ENCODE peak calls at places on chromosomes 1 and 21, in five cellular contexts. One of them, this sample, is unnamed.

GRCh38 chr1:214013614-214014377 is 26.0 kb downstream of the PROX1 start:
- ATAC-seq in K562: no peak
- ATAC-seq in upper lobe of left lung: no peak
- ATAC-seq in HepG2: no peak
- ATAC-seq in HCT116: no peak
- ATAC-seq in this sample: no peak

GRCh38 chr1:214192825-214193643 is 87.9 kb upstream of the SMYD2 start:
- ATAC-seq in upper lobe of left lung: no peak
- ATAC-seq in HepG2: no peak
- ATAC-seq in HCT116: no peak
- ATAC-seq in K562: no peak
- ATAC-seq in this sample: no peak

GRCh38 chr21:38290809-38291208 is 34.0 kb downstream of the KCNJ15 start:
- ATAC-seq in K562: no peak
- ATAC-seq in upper lobe of left lung: no peak
- ATAC-seq in HepG2: no peak
- ATAC-seq in HCT116: no peak
- ATAC-seq in this sample: no peak

GRCh38 chr1:229641306-229641705 is 15.3 kb downstream of the URB2 start:
- ATAC-seq in HepG2: no peak
- ATAC-seq in K562: no peak
- ATAC-seq in HCT116: no peak
- ATAC-seq in upper lobe of left lung: no peak
- ATAC-seq in this sample: no peak

GRCh38 chr1:231757101-231757404 is 130.5 kb downstream of the DISC1 start:
- ATAC-seq in K562: peak
- ATAC-seq in upper lobe of left lung: no peak
- ATAC-seq in HepG2: peak
- ATAC-seq in HCT116: peak
- ATAC-seq in this sample: no peak

GRCh38 chr21:14877581-14878228 is 187.1 kb downstream of the NRIP1 start:
- ATAC-seq in HCT116: peak
- ATAC-seq in upper lobe of left lung: no peak
- ATAC-seq in HepG2: peak
- ATAC-seq in K562: no peak
- ATAC-seq in this sample: peak

GRCh38 chr1:93332368-93332767 is 13.3 kb upstream of the DR1 start:
- ATAC-seq in upper lobe of left lung: no peak
- ATAC-seq in K562: no peak
- ATAC-seq in HCT116: no peak
- ATAC-seq in HepG2: no peak
- ATAC-seq in this sample: no peak

GRCh38 chr1:172599912-172600311 is 59.0 kb upstream of the FASLG start:
- ATAC-seq in upper lobe of left lung: no peak
- ATAC-seq in HCT116: no peak
- ATAC-seq in HepG2: no peak
- ATAC-seq in K562: peak
- ATAC-seq in this sample: no peak

GRCh38 chr1:208604295-208604694 is 360.1 kb upstream of the PLXNA2 start:
- ATAC-seq in HCT116: no peak
- ATAC-seq in upper lobe of left lung: no peak
- ATAC-seq in K562: no peak
- ATAC-seq in HepG2: no peak
- ATAC-seq in this sample: no peak

GRCh38 chr1:159786465-159786864 is 5.7 kb downstream of the DUSP23 start:
- ATAC-seq in HCT116: no peak
- ATAC-seq in K562: no peak
- ATAC-seq in HepG2: no peak
- ATAC-seq in upper lobe of left lung: no peak
- ATAC-seq in this sample: no peak

GRCh38 chr1:223338811-223339746 is 24.9 kb downstream of the SUSD4 start:
- ATAC-seq in K562: no peak
- ATAC-seq in HCT116: no peak
- ATAC-seq in upper lobe of left lung: no peak
- ATAC-seq in HepG2: no peak
- ATAC-seq in this sample: no peak

DNA sequence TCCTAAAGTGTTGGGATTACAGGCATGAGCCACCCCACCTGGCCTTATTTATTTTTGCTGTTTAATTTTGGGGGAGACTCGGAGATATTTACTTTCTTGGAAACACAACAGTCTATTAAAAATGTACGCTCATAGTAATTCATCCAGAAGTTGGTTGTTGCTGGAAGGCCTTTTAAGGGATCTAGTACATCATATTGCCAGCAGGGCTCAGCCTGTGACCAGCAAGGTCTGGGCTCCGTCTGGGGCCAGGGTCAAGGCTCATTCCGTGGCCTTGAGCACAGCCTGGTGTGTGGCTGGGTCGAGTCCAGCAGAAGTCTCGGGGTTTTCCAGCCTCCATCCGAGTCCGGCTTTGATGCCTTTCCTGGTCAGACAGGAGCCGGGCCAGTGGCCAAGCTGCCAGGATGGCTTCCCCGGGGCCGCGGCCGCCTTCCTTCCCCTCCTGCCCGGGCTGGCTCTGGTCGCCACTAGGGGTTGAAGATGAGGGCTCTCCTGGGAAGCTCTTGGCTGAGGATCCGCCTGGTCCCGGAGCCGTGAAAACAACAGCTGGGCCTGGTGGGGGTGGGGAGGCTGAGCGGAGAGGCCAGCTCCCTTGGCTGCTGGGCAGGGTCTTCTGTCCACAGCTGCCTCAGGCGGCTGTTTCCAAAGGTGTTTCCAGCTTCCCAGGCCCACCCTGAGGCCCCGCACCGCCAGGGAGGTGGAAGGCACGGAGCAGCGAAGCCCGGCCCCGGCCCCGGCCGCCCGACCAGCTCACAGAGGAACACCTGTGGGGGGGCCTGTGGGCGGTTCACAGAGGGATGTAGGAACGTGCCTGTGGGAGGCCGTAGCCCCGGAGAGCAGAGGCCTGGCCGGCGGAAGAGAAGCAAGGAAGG is 5.1 kb upstream of the VWA1 start:
- ATAC-seq in HepG2: peak
- ATAC-seq in upper lobe of left lung: peak
- ATAC-seq in K562: no peak
- ATAC-seq in HCT116: no peak
- ATAC-seq in this sample: peak
- TF ChIP-seq POLR2AphosphoS5 in HepG2: peak
- TF ChIP-seq POLR2AphosphoS5 in upper lobe of left lung: peak
- TF ChIP-seq POLR2AphosphoS5 in K562: no peak
- TF ChIP-seq POLR2AphosphoS5 in HCT116: no peak
- TF ChIP-seq POLR2AphosphoS5 in this sample: peak

GRCh38 chr1:109482242-109482641 is 1.5 kb upstream of the ATXN7L2 start:
- ATAC-seq in upper lobe of left lung: no peak
- ATAC-seq in K562: no peak
- ATAC-seq in HCT116: no peak
- ATAC-seq in HepG2: no peak
- ATAC-seq in this sample: no peak

GRCh38 chr1:109482796-109483638 is 688 bp upstream of the ATXN7L2 start:
- ATAC-seq in HepG2: peak
- ATAC-seq in upper lobe of left lung: peak
- ATAC-seq in HCT116: peak
- ATAC-seq in K562: peak
- ATAC-seq in this sample: peak

GRCh38 chr1:109485001-109485400 is 1.3 kb downstream of the ATXN7L2 start:
- ATAC-seq in HepG2: no peak
- ATAC-seq in upper lobe of left lung: no peak
- ATAC-seq in HCT116: no peak
- ATAC-seq in K562: no peak
- ATAC-seq in this sample: no peak

GRCh38 chr1:109484519-109484975 is 842 bp downstream of the ATXN7L2 start:
- ATAC-seq in HCT116: peak
- ATAC-seq in K562: peak
- ATAC-seq in upper lobe of left lung: no peak
- ATAC-seq in HepG2: no peak
- ATAC-seq in this sample: no peak

DNA sequence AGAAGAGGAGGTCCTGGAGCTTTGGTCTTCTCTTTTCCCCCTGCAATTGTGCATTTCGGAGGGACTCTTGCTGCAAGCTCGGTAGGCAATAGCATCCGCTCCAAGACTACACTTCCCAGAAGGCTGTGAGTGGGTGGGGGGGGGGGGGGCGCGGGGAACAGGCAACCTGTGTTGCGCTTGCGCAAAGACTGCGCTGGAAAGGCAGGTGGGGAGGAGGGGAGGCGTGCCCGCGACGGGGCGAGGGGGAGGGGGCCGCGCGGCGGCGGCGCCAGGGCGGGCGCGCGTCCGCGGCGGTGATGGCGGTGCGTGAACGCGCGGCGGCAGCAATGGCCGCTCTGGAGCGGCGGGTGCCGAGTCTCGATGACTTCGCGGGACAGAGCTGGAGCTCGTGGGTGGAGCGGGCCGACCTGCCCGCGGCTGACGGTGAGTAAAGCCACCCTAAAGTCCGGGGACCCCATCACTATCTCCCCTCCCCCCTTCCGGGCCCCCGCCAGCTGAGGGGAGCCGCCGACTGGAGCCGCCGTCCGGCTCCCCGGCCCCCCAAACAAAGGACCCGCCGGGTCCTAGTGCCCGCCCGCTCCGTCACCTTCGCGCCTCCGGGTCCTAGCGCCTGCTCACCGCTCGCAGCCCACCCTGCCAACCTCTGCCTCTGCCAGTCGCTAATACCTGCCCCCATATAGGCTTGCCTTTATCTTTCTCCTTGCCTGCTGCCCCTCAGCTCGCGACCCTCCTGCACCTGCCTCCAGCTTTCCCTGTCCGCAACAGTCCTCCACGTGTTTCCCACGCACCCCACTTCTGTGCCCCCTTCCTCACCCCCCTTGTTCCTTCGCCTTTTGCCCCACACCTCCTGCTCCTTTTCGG is at the start of gene ATXN7L2:
- ATAC-seq in upper lobe of left lung: peak
- ATAC-seq in HCT116: peak
- ATAC-seq in K562: peak
- ATAC-seq in HepG2: peak
- ATAC-seq in this sample: peak
- TF ChIP-seq CTCF in upper lobe of left lung: no peak
- TF ChIP-seq CTCF in HCT116: no peak
- TF ChIP-seq CTCF in K562: no peak
- TF ChIP-seq CTCF in HepG2: no peak
- TF ChIP-seq CTCF in this sample: no peak

GRCh38 chr1:206930210-206930798 is 8.6 kb upstream of the FCMR start:
- ATAC-seq in K562: no peak
- ATAC-seq in HCT116: no peak
- ATAC-seq in upper lobe of left lung: no peak
- ATAC-seq in HepG2: no peak
- ATAC-seq in this sample: no peak
- TF ChIP-seq POLR2A in K562: no peak
- TF ChIP-seq POLR2A in HCT116: no peak
- TF ChIP-seq POLR2A in upper lobe of left lung: no peak
- TF ChIP-seq POLR2A in HepG2: no peak
- TF ChIP-seq POLR2A in this sample: no peak

GRCh38 chr1:36387141-36387949 is 1.6 kb upstream of the STK40 start:
- ATAC-seq in HCT116: no peak
- ATAC-seq in HepG2: no peak
- ATAC-seq in K562: no peak
- ATAC-seq in upper lobe of left lung: no peak
- ATAC-seq in this sample: peak
- TF ChIP-seq POLR2AphosphoS5 in HCT116: no peak
- TF ChIP-seq POLR2AphosphoS5 in HepG2: no peak
- TF ChIP-seq POLR2AphosphoS5 in K562: no peak
- TF ChIP-seq POLR2AphosphoS5 in upper lobe of left lung: no peak
- TF ChIP-seq POLR2AphosphoS5 in this sample: peak

GRCh38 chr1:30845237-30845636 is 63.3 kb downstream of the SDC3 start:
- ATAC-seq in HCT116: no peak
- ATAC-seq in K562: no peak
- ATAC-seq in HepG2: no peak
- ATAC-seq in upper lobe of left lung: no peak
- ATAC-seq in this sample: no peak

GRCh38 chr1:30842698-30843354 is 65.7 kb downstream of the SDC3 start:
- ATAC-seq in HCT116: no peak
- ATAC-seq in HepG2: no peak
- ATAC-seq in K562: peak
- ATAC-seq in upper lobe of left lung: no peak
- ATAC-seq in this sample: no peak

GRCh38 chr1:30845891-30846290 is 62.7 kb downstream of the SDC3 start:
- ATAC-seq in upper lobe of left lung: no peak
- ATAC-seq in K562: peak
- ATAC-seq in HepG2: peak
- ATAC-seq in HCT116: peak
- ATAC-seq in this sample: no peak

GRCh38 chr1:30846587-30846986 is 62.0 kb downstream of the SDC3 start:
- ATAC-seq in HepG2: no peak
- ATAC-seq in HCT116: no peak
- ATAC-seq in K562: no peak
- ATAC-seq in upper lobe of left lung: no peak
- ATAC-seq in this sample: no peak

GRCh38 chr1:30844631-30845030 is 63.9 kb downstream of the SDC3 start:
- ATAC-seq in HepG2: no peak
- ATAC-seq in HCT116: no peak
- ATAC-seq in K562: no peak
- ATAC-seq in upper lobe of left lung: no peak
- ATAC-seq in this sample: no peak
- TF ChIP-seq CTCF in HepG2: no peak
- TF ChIP-seq CTCF in HCT116: no peak
- TF ChIP-seq CTCF in K562: no peak
- TF ChIP-seq CTCF in upper lobe of left lung: no peak
- TF ChIP-seq CTCF in this sample: no peak

This sample was measured in gastroesophageal sphincter.